ENCODE peak calls at places on chromosomes 7 and 10, in six cellular contexts. Q, O, Z, G, C and F are unnamed samples.

GRCh38 chr7:155517452-155517851 is 28.9 kb downstream of the CNPY1 start:
- DNase-seq in C (no peak), Z (no peak), G (no peak), Q (no peak), O (no peak), F (no peak)

GRCh38 chr7:103379270-103379975 is 32.0 kb downstream of the PSMC2 start:
- DNase-seq in O (no peak), Q (no peak), C (no peak), Z (no peak), G (no peak), F (no peak)

GRCh38 chr7:1248077-1248458 is 15.4 kb downstream of the UNCX start:
- DNase-seq in Z (no peak), Q (no peak), O (no peak), C (no peak), G (no peak), F (no peak)

GRCh38 chr7:2688409-2689342 is 674 bp downstream of the AMZ1 start:
- DNase-seq in Q (no peak), G (no peak), O (no peak), Z (peak; percentile 22), C (peak; percentile 75), F (no peak)

GRCh38 chr10:3861785-3862184 is 76.8 kb upstream of the KLF6 start:
- DNase-seq in C (no peak), Q (no peak), G (peak; percentile 55), Z (no peak), O (no peak), F (no peak)

GRCh38 chr10:128137877-128138276 is 11.7 kb upstream of the MKI67 start:
- DNase-seq in G (no peak), Z (peak; percentile 63), C (no peak), O (no peak), Q (no peak), F (no peak)

GRCh38 chr10:99777918-99778716 is 4.3 kb upstream of the ABCC2 start:
- DNase-seq in Q (peak; percentile 42), O (no peak), C (peak; percentile 17), G (no peak), Z (no peak), F (no peak)

GRCh38 chr7:156832195-156832877 is 60.6 kb downstream of the LMBR1 start:
- DNase-seq in Q (no peak), C (no peak), Z (no peak), O (no peak), G (no peak), F (no peak)

GRCh38 chr10:29397221-29397620 is 108.4 kb downstream of the LYZL1 start:
- DNase-seq in Q (no peak), C (no peak), O (no peak), Z (no peak), G (no peak), F (no peak)

GRCh38 chr7:11212816-11213215 is 239.1 kb downstream of the PHF14 start:
- DNase-seq in O (peak; percentile 18), Q (peak; percentile 17), G (no peak), Z (peak; percentile 63), C (no peak), F (no peak)

GRCh38 chr7:26376208-26376917 is 84.7 kb downstream of the SNX10 start:
- DNase-seq in Q (no peak), C (peak; percentile 42), Z (no peak), G (no peak), O (no peak), F (no peak)

GRCh38 chr10:78457804-78458483 is 424.3 kb downstream of the RPS24 start:
- DNase-seq in G (peak; percentile 84), Z (peak; percentile 84), C (no peak), Q (no peak), O (peak; percentile 81), F (peak; percentile 96)

GRCh38 chr7:16986775-16987174 is 105.0 kb upstream of the AGR3 start:
- DNase-seq in Q (no peak), O (no peak), Z (no peak), G (no peak), C (no peak), F (no peak)

GRCh38 chr7:102464577-102465280 is at the start of the genes ALKBH4 and LRWD1:
- DNase-seq in Q (peak; percentile 91), C (peak; percentile 95), Z (peak; percentile 90), G (peak; percentile 81), O (peak; percentile 90), F (peak; percentile 87)

GRCh38 chr10:130884456-130884855 is 427.1 kb downstream of the TCERG1L start:
- DNase-seq in Z (no peak), Q (no peak), G (no peak), O (no peak), C (no peak), F (no peak)

GRCh38 chr7:20862554-20862953 is 75.9 kb upstream of the SP8 start:
- DNase-seq in Z (no peak), G (no peak), O (no peak), Q (no peak), C (no peak), F (no peak)

GRCh38 chr10:21811245-21811585 is 192.3 kb downstream of the DNAJC1 start:
- DNase-seq in Q (peak; percentile 83), C (no peak), O (no peak), G (no peak), Z (no peak), F (peak; percentile 28)

GRCh38 chr7:48887500-48887899 is 36.8 kb upstream of the CDC14C start:
- DNase-seq in Q (peak; percentile 56), C (no peak), G (no peak), O (peak; percentile 1), Z (peak; percentile 15), F (no peak)

DNA sequence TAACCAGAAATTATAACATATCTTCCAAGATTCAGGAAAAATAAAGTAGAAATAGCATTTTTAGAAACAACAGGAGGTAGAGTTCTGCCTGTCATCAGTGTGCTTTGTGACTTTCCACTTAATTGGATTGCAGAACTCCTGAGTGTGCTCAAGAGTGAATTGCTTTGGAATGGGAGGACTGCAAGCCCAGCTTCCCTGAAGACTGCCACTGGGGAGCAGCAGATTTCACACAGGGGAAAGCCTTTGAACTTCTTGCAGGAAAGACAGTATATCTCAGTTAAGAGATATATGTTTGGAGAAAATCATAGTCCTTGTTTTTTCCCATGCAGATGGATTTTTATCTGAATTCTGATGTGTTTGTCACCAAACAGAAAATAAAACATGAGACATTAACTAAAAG is 124.5 kb downstream of the TMEM168 start:
- DNase-seq in C (no peak), Z (peak; percentile 8), G (no peak), Q (peak; percentile 45), O (peak; percentile 25), F (peak; percentile 2)
- TF ChIP-seq CTCF in C (no peak), Z (no peak), G (peak; percentile 67), Q (peak; percentile 64), O (peak; percentile 41), F (no peak)

GRCh38 chr7:22330903-22331302 is 26.1 kb downstream of the RAPGEF5 start:
- DNase-seq in Q (no peak), O (no peak), C (no peak), G (no peak), Z (no peak), F (no peak)

GRCh38 chr7:22333680-22334141 is 23.2 kb downstream of the RAPGEF5 start:
- DNase-seq in C (no peak), Z (no peak), Q (peak; percentile 38), G (no peak), O (no peak), F (no peak)

GRCh38 chr7:22329816-22330524 is 27.0 kb downstream of the RAPGEF5 start:
- DNase-seq in G (no peak), Z (no peak), C (no peak), Q (no peak), O (no peak), F (no peak)

GRCh38 chr7:22331704-22332103 is 25.2 kb downstream of the RAPGEF5 start:
- DNase-seq in Z (peak; percentile 12), C (no peak), O (no peak), Q (no peak), G (no peak), F (peak; percentile 57)

DNA sequence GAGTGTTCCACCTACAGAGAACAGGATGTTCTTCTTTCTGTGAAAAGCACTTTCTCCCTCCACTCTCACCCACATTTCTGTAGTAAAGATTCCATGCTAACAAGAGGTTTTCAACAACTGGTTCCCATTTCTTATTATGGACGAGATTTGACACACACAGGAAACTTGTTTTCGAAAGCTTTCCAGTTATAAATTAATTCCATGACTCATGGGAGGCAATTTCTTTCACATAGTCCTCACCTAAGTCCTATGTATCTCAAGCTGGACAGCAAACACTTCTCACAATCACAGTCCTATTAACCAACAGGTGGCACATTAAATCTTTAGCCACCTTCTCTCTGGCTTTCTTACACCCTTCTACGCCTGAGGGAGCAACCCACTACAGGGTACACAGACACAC is 24.5 kb downstream of the RAPGEF5 start:
- DNase-seq in Z (no peak), Q (no peak), O (no peak), G (no peak), C (no peak), F (no peak)
- H3K4me3 ChIP-seq in Z (no peak overlapping the region), Q (no peak overlapping the region), O (no peak overlapping the region), G (no peak overlapping the region), C (no peak overlapping the region), F (no peak overlapping the region)

DNA sequence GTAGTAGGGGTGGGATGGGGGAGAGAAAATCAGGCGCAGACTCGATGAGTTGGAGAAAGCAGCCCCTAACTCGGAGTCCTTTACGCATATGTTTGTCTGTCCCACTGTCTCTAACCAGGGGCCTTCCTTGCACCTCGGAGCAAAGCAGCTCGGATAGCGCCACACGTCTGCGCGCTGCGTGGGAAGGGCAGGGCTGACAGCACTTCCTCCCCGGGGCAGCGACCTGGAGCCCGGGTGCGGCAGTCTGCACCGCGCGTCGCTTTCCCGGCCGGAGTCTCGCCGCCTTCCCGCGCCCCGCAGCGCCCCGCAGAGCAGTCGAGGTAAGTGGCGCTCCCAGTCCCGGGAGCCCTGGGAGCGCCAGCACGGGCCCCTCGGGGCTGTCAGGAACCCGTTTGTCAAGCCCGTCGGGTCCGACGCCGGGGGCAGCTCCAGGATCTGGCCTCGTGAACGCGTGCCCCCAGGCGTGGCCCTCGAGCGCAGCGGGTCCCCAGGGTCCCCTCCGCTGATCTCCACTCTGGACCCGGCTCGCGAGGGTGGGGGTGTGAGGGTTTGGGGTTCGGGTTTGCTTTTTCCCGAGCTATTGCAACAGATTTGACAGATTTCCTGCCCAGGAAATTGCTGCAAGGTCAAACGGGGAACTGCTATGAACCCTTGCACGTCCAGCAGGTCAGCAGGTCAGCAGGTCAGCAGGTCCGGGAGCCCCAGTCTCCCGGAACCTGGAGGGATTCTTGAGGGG is 561 bp downstream of the APBB1IP start:
- DNase-seq in O (no peak), Q (no peak), C (no peak), G (no peak), Z (peak; percentile 45), F (peak; percentile 28)
- TF ChIP-seq CTCF in O (no peak), Q (no peak), C (no peak), G (no peak), Z (no peak), F (no peak)

DNA sequence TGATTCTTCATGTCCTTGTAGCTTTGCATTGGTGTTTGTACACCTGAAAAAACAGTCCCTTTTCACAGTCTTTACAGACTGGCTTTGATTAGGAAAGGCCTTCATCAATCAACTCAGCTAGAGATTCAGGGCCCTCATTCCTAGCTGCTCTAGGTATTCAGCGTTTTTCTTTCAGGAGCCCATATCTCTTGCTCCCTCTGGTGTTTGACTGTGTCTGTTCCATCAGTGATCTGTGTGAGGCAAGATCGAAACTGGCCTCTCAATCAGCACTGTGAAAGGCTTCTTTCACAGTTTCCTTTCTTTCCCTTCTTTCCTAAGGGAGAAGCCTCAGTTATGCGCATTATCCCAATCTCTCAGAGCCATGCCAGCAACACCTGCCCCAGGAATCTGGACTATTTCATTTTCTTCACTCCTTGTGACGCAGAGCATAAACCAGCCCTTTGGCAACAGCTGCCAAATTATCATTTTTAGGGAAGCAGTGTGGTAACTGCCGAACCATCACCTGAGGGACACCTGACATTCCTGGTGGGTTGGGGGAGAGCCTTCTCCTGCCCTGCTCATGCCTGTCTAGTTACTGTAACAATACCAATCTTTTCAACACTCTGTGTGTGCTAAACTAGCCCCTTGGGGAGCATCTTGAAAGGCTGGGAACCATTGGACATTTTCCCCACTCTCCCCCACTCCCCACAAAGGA is 75.7 kb upstream of the CCDC71L start:
- DNase-seq in Q (peak; percentile 80), Z (peak; percentile 86), G (peak; percentile 72), C (peak; percentile 92), O (peak; percentile 76), F (peak; percentile 91)
- H3K4me3 ChIP-seq in Q (no peak overlapping the region), Z (peak overlapping the region; percentile 20), G (no peak overlapping the region), C (peak overlapping the region; percentile 37), O (no peak overlapping the region), F (peak overlapping the region; percentile 18)